ENCODE peak calls at places on chromosomes 11 and 22, in five cellular contexts. H is A549, Q is GM23338, Z is K562, P is HepG2. V is an unnamed sample.

GRCh38 chr11:78031629-78032028 is 8.6 kb upstream of the KCTD14 start:
- DNase-seq in H (no peak), Q (no peak), Z (no peak), P (peak), V (peak)

GRCh38 chr11:25943777-25944661 is 387.9 kb upstream of the ANO3 start:
- DNase-seq in H (no peak), Q (no peak), Z (no peak), P (no peak), V (no peak)

GRCh38 chr11:115145316-115145715 is 358.9 kb downstream of the CADM1 start:
- DNase-seq in H (no peak), Q (no peak), Z (no peak), P (no peak), V (no peak)

GRCh38 chr11:92457250-92457649 is 232.6 kb downstream of the FAT3 start:
- DNase-seq in H (no peak), Q (no peak), Z (no peak), P (no peak), V (no peak)

GRCh38 chr11:130892847-130893246 is 23.4 kb downstream of the SNX19 start:
- DNase-seq in H (no peak), Q (peak), Z (no peak), P (no peak), V (no peak)

GRCh38 chr11:108496643-108497256 is 1.4 kb downstream of the POGLUT3 start:
- DNase-seq in H (no peak), Q (no peak), Z (peak), P (no peak), V (no peak)

GRCh38 chr11:118785362-118785761 is 5.6 kb downstream of the DDX6 start:
- DNase-seq in H (no peak), Q (no peak), Z (peak), P (no peak), V (no peak)

GRCh38 chr22:50481440-50482106 is at the start of gene ADM2:
- DNase-seq in H (peak), Q (peak), Z (peak), P (peak), V (no peak)

GRCh38 chr11:125494987-125495725 is 909 bp downstream of the FEZ1 start:
- DNase-seq in H (peak), Q (peak), Z (no peak), P (no peak), V (no peak)

GRCh38 chr11:70900540-70900939 is 351.8 kb downstream of the SHANK2 start:
- DNase-seq in H (no peak), Q (no peak), Z (no peak), P (no peak), V (no peak)

GRCh38 chr11:121068787-121069186 is 32.3 kb upstream of the TECTA start:
- DNase-seq in H (no peak), Q (no peak), Z (no peak), P (no peak), V (no peak)

GRCh38 chr22:45493286-45493771 is 9.4 kb upstream of the FBLN1 start:
- DNase-seq in H (no peak), Q (no peak), Z (no peak), P (no peak), V (no peak)

GRCh38 chr22:40331706-40332105 is 14.6 kb upstream of the ADSL start:
- DNase-seq in H (no peak), Q (no peak), Z (no peak), P (no peak), V (no peak)

GRCh38 chr11:68749061-68749491 is 2.2 kb downstream of the TESMIN start:
- DNase-seq in H (no peak), Q (peak), Z (no peak), P (no peak), V (no peak)

GRCh38 chr11:61814242-61814957 is 2.4 kb downstream of the FADS1 start:
- DNase-seq in H (no peak), Q (peak), Z (peak), P (peak), V (no peak)

GRCh38 chr11:123588117-123588815 is 66.2 kb downstream of the SCN3B start:
- DNase-seq in H (peak), Q (no peak), Z (no peak), P (peak), V (no peak)

GRCh38 chr11:14971865-14972580 is at the start of gene CALCA:
- DNase-seq in H (no peak), Q (peak), Z (no peak), P (no peak), V (no peak)

GRCh38 chr22:46010177-46010867 is 33.4 kb upstream of the WNT7B start:
- DNase-seq in H (no peak), Q (no peak), Z (no peak), P (no peak), V (no peak)

GRCh38 chr22:31488988-31489617 is 539 bp downstream of the EIF4ENIF1 start:
- DNase-seq in H (no peak), Q (peak), Z (peak), P (no peak), V (no peak)

GRCh38 chr11:72670041-72670440 is 4.2 kb downstream of the PDE2A start:
- DNase-seq in H (no peak), Q (peak), Z (no peak), P (no peak), V (no peak)

GRCh38 chr11:27487706-27488105 is 15.1 kb upstream of the LGR4 start:
- DNase-seq in H (no peak), Q (no peak), Z (no peak), P (no peak), V (no peak)

GRCh38 chr11:99739464-99740089 is 718.8 kb downstream of the CNTN5 start:
- DNase-seq in H (peak), Q (peak), Z (peak), P (peak), V (no peak)

GRCh38 chr11:28529540-28530410 is 421.6 kb downstream of the METTL15 start:
- DNase-seq in H (no peak), Q (peak), Z (peak), P (peak), V (no peak)

GRCh38 chr11:110027627-110028371 is 65.4 kb upstream of the ZC3H12C start:
- DNase-seq in H (no peak), Q (no peak), Z (no peak), P (no peak), V (peak)

GRCh38 chr11:110621826-110622225 is 90.4 kb downstream of the ARHGAP20 start:
- DNase-seq in H (no peak), Q (no peak), Z (no peak), P (no peak), V (no peak)

GRCh38 chr11:47355283-47356128 is 3.0 kb upstream of the MYBPC3 start:
- DNase-seq in H (peak), Q (peak), Z (peak), P (peak), V (no peak)

GRCh38 chr11:115496892-115497291 is 7.3 kb downstream of the CADM1 start:
- DNase-seq in H (no peak), Q (no peak), Z (peak), P (peak), V (no peak)

GRCh38 chr22:48627203-48627602 is 1200.5 kb downstream of the BRD1 start:
- DNase-seq in H (no peak), Q (no peak), Z (no peak), P (no peak), V (no peak)

GRCh38 chr22:21095773-21096107 is 50.0 kb downstream of the LRRC74B start:
- DNase-seq in H (no peak), Q (no peak), Z (no peak), P (no peak), V (no peak)

GRCh38 chr11:64090811-64091516 is 55.2 kb downstream of the FLRT1 start:
- DNase-seq in H (peak), Q (peak), Z (peak), P (no peak), V (no peak)

GRCh38 chr11:111797145-111797581 is 31.0 kb upstream of the PPP2R1B start:
- DNase-seq in H (no peak), Q (no peak), Z (peak), P (no peak), V (peak)
- TF ChIP-seq JUNB in H (no peak), Q (no peak), Z (no peak), P (no peak), V (no peak)

GRCh38 chr11:17472467-17472866 is 4.2 kb downstream of the ABCC8 start:
- DNase-seq in H (no peak), Q (no peak), Z (no peak), P (no peak), V (no peak)

GRCh38 chr11:17469998-17470397 is 6.6 kb downstream of the ABCC8 start:
- DNase-seq in H (no peak), Q (no peak), Z (no peak), P (no peak), V (no peak)

GRCh38 chr11:17475666-17476316 is 854 bp downstream of the ABCC8 start:
- DNase-seq in H (no peak), Q (peak), Z (no peak), P (no peak), V (no peak)

GRCh38 chr11:17471501-17471900 is 5.1 kb downstream of the ABCC8 start:
- DNase-seq in H (no peak), Q (no peak), Z (peak), P (peak), V (no peak)

GRCh38 chr11:17473071-17473744 is 3.4 kb downstream of the ABCC8 start:
- DNase-seq in H (peak), Q (peak), Z (peak), P (peak), V (no peak)
- TF ChIP-seq JUNB in H (no peak), Q (no peak), Z (no peak), P (no peak), V (no peak)

GRCh38 chr11:102279641-102280170 is 37.6 kb upstream of the BIRC3 start:
- DNase-seq in H (no peak), Q (peak), Z (no peak), P (peak), V (peak)
- TF ChIP-seq JUNB in H (no peak), Q (no peak), Z (no peak), P (no peak), V (no peak)

DNA sequence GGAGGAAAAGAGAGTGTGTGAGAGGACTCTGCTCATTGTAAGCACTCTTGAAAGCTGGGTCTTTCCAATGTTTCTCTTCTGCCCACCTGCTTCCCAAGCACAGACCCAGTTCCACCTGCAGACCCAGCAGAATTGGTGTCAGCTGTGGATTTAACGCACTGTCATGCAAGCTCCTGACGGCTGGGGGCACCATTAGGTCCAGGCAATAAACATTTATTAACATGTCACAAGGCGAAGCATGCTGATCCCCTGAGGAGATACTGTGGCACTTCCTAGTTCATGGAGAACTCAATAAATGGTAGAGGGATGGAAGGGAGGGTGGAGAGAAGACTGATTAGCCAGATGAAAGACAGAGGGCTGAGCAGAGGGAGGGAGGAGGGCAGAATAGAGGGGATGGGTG is 68.3 kb upstream of the TSPAN18 start:
- DNase-seq in H (peak), Q (peak), Z (peak), P (no peak), V (no peak)
- TF ChIP-seq JUNB in H (no peak), Q (no peak), Z (no peak), P (no peak), V (no peak)

DNA sequence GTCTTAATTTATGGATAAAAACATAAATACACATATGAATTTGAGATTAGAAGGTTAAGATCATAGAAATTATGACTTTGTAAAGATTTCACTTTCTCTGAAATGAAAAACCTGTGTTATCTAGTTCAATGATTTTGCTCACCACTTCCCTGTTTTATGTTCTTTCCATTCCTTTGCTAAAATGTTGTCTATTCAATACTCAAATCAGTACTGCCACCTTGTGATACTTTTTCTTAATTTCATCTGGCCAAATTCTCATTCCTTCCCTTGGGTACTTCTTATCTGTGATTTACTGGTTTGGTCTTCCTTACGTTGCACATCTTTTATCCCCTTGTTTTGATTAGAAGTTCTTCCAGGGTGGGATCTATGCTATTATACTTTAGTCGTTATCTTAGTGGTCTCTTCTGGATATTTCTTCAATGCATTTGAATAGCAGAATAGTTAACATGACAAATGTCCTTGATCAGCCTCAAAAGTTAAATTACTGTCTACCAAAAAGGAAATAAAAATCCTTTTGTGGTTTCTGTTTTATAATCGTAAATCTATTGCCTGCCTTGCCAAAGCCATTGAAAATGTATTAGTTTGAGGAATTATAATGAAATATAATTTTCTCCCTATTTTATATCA is 197.0 kb downstream of the PGR start:
- DNase-seq in H (peak), Q (peak), Z (peak), P (peak), V (no peak)
- TF ChIP-seq JUNB in H (no peak), Q (no peak), Z (no peak), P (no peak), V (no peak)

GRCh38 chr11:34749666-34750659 is 129.1 kb downstream of the EHF start:
- DNase-seq in H (no peak), Q (no peak), Z (no peak), P (no peak), V (no peak)
- TF ChIP-seq JUNB in H (no peak), Q (no peak), Z (no peak), P (no peak), V (no peak)

GRCh38 chr11:116637766-116638165 is 135.0 kb downstream of the BUD13 start:
- DNase-seq in H (no peak), Q (no peak), Z (no peak), P (no peak), V (no peak)
- TF ChIP-seq JUNB in H (no peak), Q (no peak), Z (no peak), P (no peak), V (no peak)

DNA sequence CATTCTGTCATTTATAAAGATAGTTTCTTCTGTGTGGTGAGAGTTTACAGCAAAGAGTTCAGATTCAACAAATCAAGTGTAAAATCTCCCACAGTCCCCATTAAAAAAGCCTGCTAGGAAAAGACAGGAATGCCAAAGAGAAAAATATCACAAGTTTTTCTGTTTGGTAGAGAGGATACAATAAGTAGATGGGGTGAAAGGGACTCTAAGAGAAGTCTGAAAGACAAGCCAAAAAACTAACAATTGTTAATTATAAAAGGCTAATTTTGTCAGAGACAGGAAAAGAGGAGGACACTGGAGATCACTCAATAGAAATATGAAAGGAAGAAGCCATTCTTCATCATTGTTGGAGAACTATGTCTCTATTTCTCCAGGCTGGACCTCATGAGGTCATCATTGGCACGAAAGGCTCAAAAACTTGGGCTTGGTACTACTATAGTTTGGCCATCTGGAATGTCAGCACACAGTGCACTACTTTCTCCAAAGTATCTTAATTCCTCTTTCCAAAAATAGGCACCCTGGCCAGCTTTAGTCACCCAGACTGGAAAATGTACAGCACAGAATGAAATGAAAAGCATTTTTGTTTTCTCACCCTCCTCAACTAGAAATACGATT is 512 bp upstream of the SOX6 start:
- DNase-seq in H (no peak), Q (no peak), Z (no peak), P (no peak), V (no peak)
- TF ChIP-seq JUNB in H (no peak), Q (no peak), Z (no peak), P (no peak), V (no peak)